ENCODE peak calls at places on chromosomes 4 and X, in seven cellular contexts. One of them, this sample, is unnamed. For H3K4me1, the result is how much of the 10 kb centered on the place peaks cover.

GRCh38 chr4:13248621-13249298 is 235.4 kb downstream of the RAB28 start:
- DNase-seq in H1: no peak
- DNase-seq in neuronal stem cell: no peak
- DNase-seq in trophoblast cell: peak
- DNase-seq in IMR-90: peak
- DNase-seq in H9: no peak
- DNase-seq in mesenchymal stem cell: peak
- DNase-seq in this sample: peak

GRCh38 chr4:186149872-186150271 is 41.5 kb upstream of the CYP4V2 start:
- DNase-seq in IMR-90: no peak
- DNase-seq in H9: peak
- DNase-seq in neuronal stem cell: no peak
- DNase-seq in mesenchymal stem cell: no peak
- DNase-seq in trophoblast cell: peak
- DNase-seq in H1: peak
- DNase-seq in this sample: peak

GRCh38 chr4:182884046-182884445 is 33.1 kb downstream of the DCTD start:
- DNase-seq in neuronal stem cell: no peak
- DNase-seq in IMR-90: no peak
- DNase-seq in mesenchymal stem cell: no peak
- DNase-seq in trophoblast cell: no peak
- DNase-seq in H1: no peak
- DNase-seq in H9: no peak
- DNase-seq in this sample: no peak

GRCh38 chrX:16464369-16464768 is 185.6 kb upstream of the S100G start:
- DNase-seq in H9: no peak
- DNase-seq in mesenchymal stem cell: no peak
- DNase-seq in trophoblast cell: no peak
- DNase-seq in neuronal stem cell: no peak
- DNase-seq in H1: peak
- DNase-seq in IMR-90: no peak
- DNase-seq in this sample: peak

GRCh38 chrX:140765043-140765784 is 55.7 kb downstream of the LINC00632 start:
- DNase-seq in IMR-90: peak
- DNase-seq in mesenchymal stem cell: peak
- DNase-seq in H9: no peak
- DNase-seq in neuronal stem cell: no peak
- DNase-seq in trophoblast cell: no peak
- DNase-seq in H1: no peak
- DNase-seq in this sample: peak

GRCh38 chrX:33205321-33205720 is 6.0 kb downstream of the DMD start:
- DNase-seq in trophoblast cell: no peak
- DNase-seq in H9: no peak
- DNase-seq in neuronal stem cell: no peak
- DNase-seq in H1: no peak
- DNase-seq in IMR-90: peak
- DNase-seq in mesenchymal stem cell: no peak
- DNase-seq in this sample: no peak

GRCh38 chrX:136646602-136647239 is 1.2 kb upstream of the CD40LG start:
- DNase-seq in mesenchymal stem cell: no peak
- DNase-seq in neuronal stem cell: no peak
- DNase-seq in H9: no peak
- DNase-seq in H1: no peak
- DNase-seq in IMR-90: no peak
- DNase-seq in trophoblast cell: no peak
- DNase-seq in this sample: no peak

GRCh38 chr4:171130126-171130801 is 682.9 kb upstream of the GALNTL6 start:
- DNase-seq in IMR-90: no peak
- DNase-seq in neuronal stem cell: no peak
- DNase-seq in H1: no peak
- DNase-seq in trophoblast cell: no peak
- DNase-seq in mesenchymal stem cell: no peak
- DNase-seq in H9: no peak
- DNase-seq in this sample: peak

GRCh38 chr4:186032259-186032658 is 36.7 kb upstream of the TLR3 start:
- DNase-seq in mesenchymal stem cell: no peak
- DNase-seq in trophoblast cell: no peak
- DNase-seq in IMR-90: no peak
- DNase-seq in neuronal stem cell: no peak
- DNase-seq in H1: no peak
- DNase-seq in H9: no peak
- DNase-seq in this sample: peak

GRCh38 chrX:115719171-115719570 is 158.2 kb downstream of the PLS3 start:
- DNase-seq in H1: no peak
- DNase-seq in IMR-90: no peak
- DNase-seq in trophoblast cell: peak
- DNase-seq in H9: no peak
- DNase-seq in mesenchymal stem cell: no peak
- DNase-seq in neuronal stem cell: no peak
- DNase-seq in this sample: no peak

GRCh38 chrX:120309873-120310730 is 1.2 kb downstream of the TMEM255A start:
- DNase-seq in mesenchymal stem cell: no peak
- DNase-seq in IMR-90: no peak
- DNase-seq in trophoblast cell: peak
- DNase-seq in neuronal stem cell: peak
- DNase-seq in H1: no peak
- DNase-seq in H9: peak
- DNase-seq in this sample: peak

GRCh38 chrX:100410083-100410590 is at the start of gene PCDH19:
- DNase-seq in IMR-90: peak
- DNase-seq in H9: peak
- DNase-seq in H1: no peak
- DNase-seq in trophoblast cell: peak
- DNase-seq in neuronal stem cell: no peak
- DNase-seq in mesenchymal stem cell: peak
- DNase-seq in this sample: peak

GRCh38 chrX:151983186-151983585 is 8.7 kb upstream of the GABRE start:
- DNase-seq in H9: no peak
- DNase-seq in IMR-90: no peak
- DNase-seq in trophoblast cell: no peak
- DNase-seq in H1: no peak
- DNase-seq in mesenchymal stem cell: peak
- DNase-seq in neuronal stem cell: no peak
- DNase-seq in this sample: no peak

GRCh38 chr4:168717852-168718251 is 221.0 kb downstream of the PALLD start:
- DNase-seq in mesenchymal stem cell: no peak
- DNase-seq in trophoblast cell: no peak
- DNase-seq in H9: no peak
- DNase-seq in neuronal stem cell: no peak
- DNase-seq in H1: no peak
- DNase-seq in IMR-90: peak
- DNase-seq in this sample: no peak

GRCh38 chrX:137926090-137926489 is 360.2 kb downstream of the ZIC3 start:
- DNase-seq in trophoblast cell: peak
- DNase-seq in H1: no peak
- DNase-seq in mesenchymal stem cell: no peak
- DNase-seq in H9: no peak
- DNase-seq in neuronal stem cell: peak
- DNase-seq in IMR-90: no peak
- DNase-seq in this sample: peak

GRCh38 chr4:71251266-71251665 is 87.6 kb upstream of the SLC4A4 start:
- DNase-seq in H1: no peak
- DNase-seq in neuronal stem cell: no peak
- DNase-seq in mesenchymal stem cell: no peak
- DNase-seq in trophoblast cell: peak
- DNase-seq in IMR-90: peak
- DNase-seq in H9: no peak
- DNase-seq in this sample: peak

GRCh38 chr4:2940267-2941137 is 22.7 kb downstream of the NOP14 start:
- DNase-seq in neuronal stem cell: no peak
- DNase-seq in IMR-90: no peak
- DNase-seq in H1: no peak
- DNase-seq in H9: no peak
- DNase-seq in trophoblast cell: no peak
- DNase-seq in mesenchymal stem cell: no peak
- DNase-seq in this sample: no peak

DNA sequence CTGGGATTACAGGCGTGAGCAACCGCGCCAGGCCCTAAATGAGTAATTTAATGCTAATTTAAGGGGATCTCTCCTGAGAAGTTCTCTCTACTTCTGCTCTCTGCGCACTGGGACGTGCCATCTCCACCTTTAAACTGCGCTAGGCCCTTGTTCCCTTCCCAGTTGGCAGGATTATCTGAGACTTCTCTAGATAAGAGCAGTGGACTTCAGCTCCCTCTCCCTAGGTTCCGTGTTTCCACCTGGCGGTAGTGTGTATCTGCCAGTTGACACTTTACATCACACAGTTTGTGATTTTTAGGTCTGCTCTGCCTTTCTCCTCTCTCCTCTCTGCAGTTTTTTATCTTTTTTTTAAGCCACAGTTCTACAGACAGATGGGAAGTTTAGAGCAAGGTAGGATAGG is 40.2 kb downstream of the ARHGAP10 start:
- DNase-seq in H1: no peak
- DNase-seq in mesenchymal stem cell: no peak
- DNase-seq in neuronal stem cell: no peak
- DNase-seq in trophoblast cell: no peak
- DNase-seq in H9: no peak
- DNase-seq in IMR-90: no peak
- DNase-seq in this sample: no peak
- H3K4me1 ChIP-seq in H1: under half
- H3K4me1 ChIP-seq in mesenchymal stem cell: under half
- H3K4me1 ChIP-seq in neuronal stem cell: under half
- H3K4me1 ChIP-seq in trophoblast cell: under half
- H3K4me1 ChIP-seq in H9: under half
- H3K4me1 ChIP-seq in IMR-90: under half
- H3K4me1 ChIP-seq in this sample: under half

DNA sequence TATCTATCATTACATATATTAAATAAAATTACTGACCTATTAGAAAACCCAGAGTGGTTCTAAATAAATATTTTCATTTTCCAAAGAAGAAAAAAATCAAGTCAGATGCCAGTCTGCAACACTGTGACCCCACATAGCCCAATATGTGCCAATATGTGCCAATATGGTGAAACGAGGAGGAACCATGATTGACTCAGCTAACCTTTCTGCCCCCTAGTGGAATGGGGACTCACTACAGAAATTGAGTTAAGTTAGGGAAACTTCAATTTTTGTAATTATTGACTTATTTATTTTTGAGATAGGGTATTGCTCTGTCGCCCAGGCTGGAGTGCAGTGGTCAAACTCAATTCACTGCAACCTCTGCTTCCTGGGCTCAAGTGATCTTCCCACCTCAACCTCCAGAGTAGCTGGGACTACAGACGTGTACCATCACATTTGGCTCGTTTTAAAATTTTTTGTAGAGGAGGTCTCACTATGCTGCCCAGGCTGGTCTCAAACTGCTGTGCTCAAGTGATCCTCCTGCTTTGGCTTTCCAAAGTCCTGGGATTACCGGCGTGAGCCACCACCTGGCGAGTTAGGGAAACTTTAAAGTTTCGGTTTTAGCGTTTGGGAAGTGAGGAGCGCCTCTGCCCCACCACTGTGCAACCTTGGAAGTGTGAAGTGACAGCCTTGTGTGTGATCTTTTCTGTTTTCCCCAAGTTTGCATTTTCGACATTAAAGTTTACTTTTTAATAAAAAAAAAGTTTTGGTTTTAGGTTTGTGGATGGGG is 116.8 kb upstream of the SHISA3 start:
- DNase-seq in neuronal stem cell: no peak
- DNase-seq in trophoblast cell: peak
- DNase-seq in mesenchymal stem cell: peak
- DNase-seq in H9: no peak
- DNase-seq in IMR-90: peak
- DNase-seq in H1: no peak
- DNase-seq in this sample: peak
- H3K18ac ChIP-seq in neuronal stem cell: no peak
- H3K18ac ChIP-seq in trophoblast cell: no peak
- H3K18ac ChIP-seq in mesenchymal stem cell: no peak
- H3K18ac ChIP-seq in H9: no peak
- H3K18ac ChIP-seq in IMR-90: no peak
- H3K18ac ChIP-seq in H1: no peak
- H3K18ac ChIP-seq in this sample: no peak

DNA sequence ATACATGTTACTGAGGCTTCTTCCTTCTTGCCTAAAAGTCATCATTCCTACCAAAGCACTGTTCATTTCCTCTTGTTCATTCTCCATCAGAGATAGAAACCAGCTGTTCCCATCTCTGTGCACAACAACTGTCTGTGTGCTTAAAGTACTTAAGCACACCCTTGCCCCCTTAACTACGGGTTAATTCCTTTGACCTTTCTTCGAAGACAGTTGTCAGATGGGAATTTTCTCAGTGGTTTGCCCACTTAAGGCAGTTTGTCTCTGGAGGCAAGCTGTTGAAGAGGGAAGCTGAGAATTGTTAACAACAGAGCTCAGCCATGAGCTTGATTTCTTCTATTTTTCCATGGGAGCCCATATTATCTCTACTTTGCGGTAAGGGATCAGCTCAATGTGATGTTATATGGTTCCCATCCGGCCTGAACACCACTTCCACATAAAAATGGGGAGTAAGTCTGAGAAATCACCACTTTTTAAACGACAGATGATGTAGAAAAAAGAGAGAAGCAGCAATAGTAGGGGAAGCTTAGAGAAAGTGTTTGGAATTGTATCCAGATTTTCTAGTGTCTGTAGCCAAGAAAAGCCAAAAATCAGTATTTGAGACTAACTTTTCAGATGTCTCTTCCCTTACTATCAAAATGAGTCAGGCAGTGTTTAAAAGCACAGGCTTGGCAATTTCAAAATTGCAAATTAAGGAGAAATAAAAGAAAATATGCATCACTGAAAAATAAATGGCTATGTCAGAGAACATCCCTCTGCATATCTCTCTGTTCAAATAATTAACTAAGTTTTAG is 194.4 kb downstream of the SLIT2 start:
- DNase-seq in mesenchymal stem cell: peak
- DNase-seq in H1: no peak
- DNase-seq in H9: no peak
- DNase-seq in neuronal stem cell: peak
- DNase-seq in IMR-90: peak
- DNase-seq in trophoblast cell: no peak
- DNase-seq in this sample: no peak
- H3K23ac ChIP-seq in mesenchymal stem cell: no peak
- H3K23ac ChIP-seq in H1: no peak
- H3K23ac ChIP-seq in H9: no peak
- H3K23ac ChIP-seq in neuronal stem cell: no peak
- H3K23ac ChIP-seq in IMR-90: no peak
- H3K23ac ChIP-seq in trophoblast cell: no peak
- H3K23ac ChIP-seq in this sample: no peak

GRCh38 chrX:71540801-71541545 is 8.1 kb downstream of the OGT start:
- DNase-seq in trophoblast cell: no peak
- DNase-seq in IMR-90: no peak
- DNase-seq in mesenchymal stem cell: no peak
- DNase-seq in neuronal stem cell: no peak
- DNase-seq in H9: no peak
- DNase-seq in H1: no peak
- DNase-seq in this sample: peak

GRCh38 chrX:71542411-71542810 is 9.5 kb downstream of the OGT start:
- DNase-seq in IMR-90: peak
- DNase-seq in H9: no peak
- DNase-seq in H1: no peak
- DNase-seq in mesenchymal stem cell: peak
- DNase-seq in trophoblast cell: no peak
- DNase-seq in neuronal stem cell: no peak
- DNase-seq in this sample: no peak

GRCh38 chrX:71543316-71543715 is 10.4 kb downstream of the OGT start:
- DNase-seq in H1: no peak
- DNase-seq in IMR-90: peak
- DNase-seq in trophoblast cell: peak
- DNase-seq in H9: no peak
- DNase-seq in mesenchymal stem cell: peak
- DNase-seq in neuronal stem cell: no peak
- DNase-seq in this sample: no peak

GRCh38 chrX:71541546-71542022 is 8.7 kb downstream of the OGT start:
- DNase-seq in IMR-90: peak
- DNase-seq in H1: no peak
- DNase-seq in trophoblast cell: no peak
- DNase-seq in mesenchymal stem cell: peak
- DNase-seq in H9: no peak
- DNase-seq in neuronal stem cell: no peak
- DNase-seq in this sample: no peak

GRCh38 chrX:71542825-71543224 is 9.9 kb downstream of the OGT start:
- DNase-seq in H1: no peak
- DNase-seq in neuronal stem cell: no peak
- DNase-seq in trophoblast cell: no peak
- DNase-seq in H9: no peak
- DNase-seq in mesenchymal stem cell: no peak
- DNase-seq in IMR-90: no peak
- DNase-seq in this sample: no peak
- H3K4me1 ChIP-seq in H1: under half
- H3K4me1 ChIP-seq in neuronal stem cell: under half
- H3K4me1 ChIP-seq in trophoblast cell: under half
- H3K4me1 ChIP-seq in H9: under half
- H3K4me1 ChIP-seq in mesenchymal stem cell: under half
- H3K4me1 ChIP-seq in IMR-90: under half
- H3K4me1 ChIP-seq in this sample: under half

This sample was measured in mesendoderm.